ENCODE peak calls at places on chromosome 10, in four cellular contexts. D is RKO, W is HTR-8/SVneo, R is fibroblast of the aortic adventitia. U is an unnamed sample.

GRCh38 chr10:102863660-102864059 is 5.6 kb upstream of the AS3MT start:
- DNase-seq in D (no peak), W (no peak), R (no peak), U (no peak)

GRCh38 chr10:70589762-70590662 is 12.5 kb downstream of the PRF1 start:
- DNase-seq in D (no peak), W (no peak), R (peak; percentile 88), U (peak; percentile 12)

GRCh38 chr10:45001382-45002148 is 842 bp downstream of the ZNF22 start:
- DNase-seq in D (peak; percentile 86), W (no peak), R (peak; percentile 80), U (peak; percentile 82)

GRCh38 chr10:22325272-22325947 is 4.5 kb downstream of the BMI1 start:
- DNase-seq in D (peak; percentile 84), W (no peak), R (peak; percentile 60), U (peak; percentile 74)

GRCh38 chr10:988667-989545 is 672 bp downstream of the GTPBP4 start:
- DNase-seq in D (peak; percentile 84), W (no peak), R (peak; percentile 38), U (no peak)

GRCh38 chr10:1403508-1404230 is 333.7 kb downstream of the ADARB2 start:
- DNase-seq in D (no peak), W (no peak), R (no peak), U (peak; percentile 36)

GRCh38 chr10:3858051-3858845 is 73.2 kb upstream of the KLF6 start:
- DNase-seq in D (no peak), W (no peak), R (no peak), U (no peak)

GRCh38 chr10:61016630-61017029 is 72.6 kb upstream of the RHOBTB1 start:
- DNase-seq in D (no peak), W (no peak), R (no peak), U (no peak)

GRCh38 chr10:89525556-89525955 is 9.8 kb downstream of the SLC16A12 start:
- DNase-seq in D (no peak), W (no peak), R (no peak), U (no peak)

GRCh38 chr10:6491841-6492609 is 88.1 kb downstream of the PRKCQ start:
- DNase-seq in D (no peak), W (no peak), R (no peak), U (no peak)

GRCh38 chr10:124282326-124282725 is 136.4 kb downstream of the OAT start:
- DNase-seq in D (no peak), W (no peak), R (no peak), U (no peak)

GRCh38 chr10:23095966-23096813 is 811 bp downstream of the MSRB2 start:
- DNase-seq in D (peak; percentile 72), W (no peak), R (peak; percentile 78), U (no peak)

GRCh38 chr10:130014734-130015695 is 50.9 kb upstream of the EBF3 start:
- DNase-seq in D (no peak), W (no peak), R (no peak), U (no peak)

GRCh38 chr10:114286971-114287370 is 47.9 kb downstream of the VWA2 start:
- DNase-seq in D (no peak), W (no peak), R (no peak), U (no peak)

GRCh38 chr10:48257407-48257961 is 17.0 kb downstream of the FRMPD2 start:
- DNase-seq in D (no peak), W (no peak), R (no peak), U (no peak)

GRCh38 chr10:117431160-117431559 is 55.9 kb upstream of the PDZD8 start:
- DNase-seq in D (peak; percentile 25), W (peak; percentile 20), R (no peak), U (no peak)

GRCh38 chr10:93199221-93199681 is 125.6 kb downstream of the CYP26A1 start:
- DNase-seq in D (no peak), W (peak; percentile 64), R (peak; percentile 48), U (peak; percentile 92)